ENCODE peak calls at places on chromosomes 6 and 20, in five cellular contexts. W is GM23338, H is cardiac fibroblast, C is prostate gland, V is upper lobe of right lung. R is an unnamed sample.

GRCh38 chr20:4813839-4814695 is 92.4 kb downstream of the PRND start:
- DNase-seq in W (peak), H (peak), C (no peak), V (no peak), R (no peak)

GRCh38 chr6:34095741-34096140 is 50.1 kb downstream of the GRM4 start:
- DNase-seq in W (no peak), H (no peak), C (no peak), V (no peak), R (no peak)

GRCh38 chr6:4668271-4669179 is 107.7 kb upstream of the CDYL start:
- DNase-seq in W (no peak), H (peak), C (no peak), V (no peak), R (peak)

GRCh38 chr20:41316602-41317535 is 662 bp downstream of the ZHX3 start:
- DNase-seq in W (peak), H (peak), C (peak), V (peak), R (peak)

GRCh38 chr6:107504655-107505054 is 14.7 kb downstream of the SOBP start:
- DNase-seq in W (no peak), H (no peak), C (no peak), V (no peak), R (no peak)

GRCh38 chr20:34552569-34552968 is 5.9 kb upstream of the MAP1LC3A start:
- DNase-seq in W (no peak), H (no peak), C (no peak), V (no peak), R (no peak)

GRCh38 chr20:12012241-12013222 is 94.8 kb downstream of the BTBD3 start:
- DNase-seq in W (peak), H (peak), C (no peak), V (no peak), R (peak)

GRCh38 chr20:4138056-4138455 is 122.7 kb upstream of the RNF24 start:
- DNase-seq in W (no peak), H (no peak), C (no peak), V (no peak), R (no peak)

GRCh38 chr6:9250852-9251251 is 815.5 kb upstream of the SLC35B3 start:
- DNase-seq in W (peak), H (peak), C (peak), V (no peak), R (peak)

GRCh38 chr6:125123468-125124249 is 29.9 kb upstream of the TPD52L1 start:
- DNase-seq in W (no peak), H (no peak), C (no peak), V (no peak), R (no peak)

GRCh38 chr6:21438237-21438985 is 155.1 kb upstream of the SOX4 start:
- DNase-seq in W (no peak), H (peak), C (no peak), V (no peak), R (peak)

GRCh38 chr20:28562510-28562898 is 2695.0 kb upstream of the DEFB115 start:
- DNase-seq in W (peak), H (peak), C (no peak), V (no peak), R (peak)

GRCh38 chr6:34170341-34170740 is 24.5 kb upstream of the GRM4 start:
- DNase-seq in W (no peak), H (no peak), C (no peak), V (peak), R (no peak)

GRCh38 chr6:165988757-165989456 is 178.7 kb downstream of the TBXT start:
- DNase-seq in W (peak), H (peak), C (no peak), V (no peak), R (peak)

GRCh38 chr6:96186516-96187195 is 170.9 kb downstream of the FUT9 start:
- DNase-seq in W (peak), H (no peak), C (no peak), V (no peak), R (no peak)

GRCh38 chr20:62929051-62929538 is 2.8 kb upstream of the DIDO1 start:
- DNase-seq in W (peak), H (peak), C (peak), V (peak), R (peak)

GRCh38 chr20:52801628-52802006 is 170.5 kb upstream of the TSHZ2 start:
- DNase-seq in W (no peak), H (no peak), C (peak), V (no peak), R (no peak)

GRCh38 chr6:105372862-105373182 is 30.1 kb downstream of the PREP start:
- DNase-seq in W (no peak), H (no peak), C (peak), V (no peak), R (no peak)

GRCh38 chr6:169167581-169168301 is 85.9 kb downstream of the THBS2 start:
- DNase-seq in W (no peak), H (peak), C (no peak), V (peak), R (peak)

GRCh38 chr6:75526502-75527127 is 33.0 kb upstream of the FILIP1 start:
- DNase-seq in W (peak), H (peak), C (peak), V (no peak), R (peak)

DNA sequence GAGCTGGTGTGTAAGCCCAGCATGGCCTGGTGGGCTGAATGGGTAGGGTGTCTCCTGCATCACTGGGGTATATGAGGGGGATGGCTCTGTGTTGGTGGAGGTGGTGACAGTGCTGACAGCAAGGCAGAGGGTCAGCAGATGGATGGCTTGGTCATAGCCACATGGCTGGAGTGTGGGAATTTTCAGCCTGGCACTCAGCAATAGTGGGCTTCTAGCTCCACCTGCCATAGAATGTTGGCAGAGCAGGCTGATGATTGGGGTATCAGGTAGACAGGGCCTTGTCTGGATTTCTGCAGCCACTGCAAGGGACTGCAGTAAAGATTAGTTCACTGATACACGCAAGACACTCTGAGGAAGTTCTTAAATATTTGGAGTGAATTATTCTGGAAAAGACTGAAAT is 137.5 kb upstream of the BACH2 start:
- DNase-seq in W (no peak), H (no peak), C (no peak), V (no peak), R (no peak)
- TF ChIP-seq CTCF in W (peak), H (no peak), C (no peak), V (no peak), R (no peak)

GRCh38 chr20:10511166-10511506 is 76.0 kb downstream of the SLX4IP start:
- DNase-seq in W (no peak), H (no peak), C (no peak), V (no peak), R (no peak)
- H3K4me3 ChIP-seq in W (no peak), H (peak), C (no peak), V (no peak), R (no peak)

GRCh38 chr20:59428441-59429205 is 128.2 kb downstream of the EDN3 start:
- DNase-seq in W (peak), H (no peak), C (peak), V (no peak), R (no peak)
- TF ChIP-seq CTCF in W (peak), H (no peak), C (peak), V (no peak), R (no peak)

DNA sequence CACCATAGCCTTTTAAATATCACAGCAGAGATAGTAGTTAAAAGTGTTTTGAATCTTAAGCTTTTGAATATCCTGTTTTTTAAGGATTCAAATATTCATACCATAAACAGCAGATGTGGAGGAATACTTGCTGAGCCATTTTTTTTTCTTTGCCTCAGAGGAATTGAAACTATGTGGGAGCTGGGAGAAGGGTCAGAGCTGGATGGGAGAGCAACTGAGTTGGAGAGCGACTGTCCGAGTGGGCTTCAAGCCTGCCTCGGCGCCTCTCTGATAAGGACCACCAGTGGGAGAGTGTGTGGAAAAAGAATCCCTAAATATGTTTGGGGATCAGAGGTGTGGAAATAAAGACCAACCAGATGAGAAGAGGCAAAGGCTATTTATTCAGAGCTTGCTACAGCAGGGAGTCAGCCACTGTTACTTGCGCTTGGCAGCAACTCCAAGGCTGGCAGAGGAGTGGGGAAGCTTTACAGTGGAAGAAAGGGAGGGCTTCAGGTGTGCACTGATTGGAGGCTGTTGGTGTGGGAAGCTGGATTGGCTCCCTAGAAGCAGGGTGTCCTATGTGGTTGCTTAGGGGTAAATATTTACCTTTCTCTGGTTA is 34.3 kb upstream of the MCUR1 start:
- DNase-seq in W (no peak), H (no peak), C (peak), V (no peak), R (no peak)
- H3K4me3 ChIP-seq in W (no peak), H (no peak), C (no peak), V (no peak), R (no peak)

DNA sequence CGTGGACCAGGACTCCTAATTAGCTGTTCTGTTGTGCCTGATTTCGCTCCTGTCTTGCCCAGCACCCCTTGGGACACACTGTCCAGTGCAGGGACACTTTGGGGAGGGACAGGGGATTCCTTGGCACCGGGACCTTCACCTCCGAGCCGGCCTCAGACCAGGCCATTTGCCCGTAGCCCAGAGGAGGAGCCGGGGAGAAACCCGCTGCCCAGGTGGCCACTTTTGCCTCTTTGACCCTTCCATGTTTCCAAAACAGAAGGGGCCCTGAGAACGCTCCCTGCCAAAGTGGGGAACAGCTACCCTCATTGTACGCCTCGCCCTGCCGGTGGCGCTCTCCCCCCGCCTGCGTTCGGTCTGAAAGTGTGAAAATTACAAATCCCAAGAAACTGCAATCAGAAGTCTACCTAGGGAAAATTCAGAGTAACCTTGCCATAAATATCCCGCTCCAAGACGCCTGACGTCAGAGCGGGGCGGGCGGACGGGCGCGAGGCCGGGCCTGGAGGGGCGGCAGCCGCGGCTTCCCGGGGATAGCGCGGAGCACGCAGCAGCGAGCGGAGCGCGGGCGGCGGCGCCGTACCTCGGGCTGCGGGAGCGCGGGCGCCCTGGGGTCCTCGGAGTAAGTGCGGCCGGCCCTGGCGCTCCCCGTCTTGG is at the start of gene DAAM2:
- DNase-seq in W (peak), H (peak), C (no peak), V (peak), R (peak)
- TF ChIP-seq CTCF in W (peak), H (no peak), C (no peak), V (no peak), R (peak)

DNA sequence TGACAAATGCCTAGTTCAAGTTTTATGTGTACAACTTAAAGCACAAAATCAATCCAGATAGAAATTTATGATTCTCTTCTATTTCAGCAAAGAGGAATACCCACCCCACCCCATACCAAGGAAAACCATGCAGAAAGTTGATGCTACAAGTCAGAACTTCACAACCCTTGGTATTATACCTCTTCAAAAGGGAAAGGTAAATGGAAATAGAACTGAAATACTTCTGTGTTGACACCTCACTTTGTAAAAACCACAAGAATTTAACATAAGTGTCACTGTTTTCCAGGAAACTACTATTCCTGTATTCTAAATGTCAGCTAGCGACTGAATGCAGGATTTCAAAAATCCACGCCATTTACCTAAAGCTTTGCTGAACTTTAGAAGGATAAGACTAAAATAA is 3.7 kb downstream of the CPNE1 start:
- DNase-seq in W (no peak), H (peak), C (no peak), V (no peak), R (peak)
- H3K4me3 ChIP-seq in W (peak), H (no peak), C (no peak), V (peak), R (no peak)

GRCh38 chr20:22438926-22439325 is 145.4 kb downstream of the FOXA2 start:
- DNase-seq in W (peak), H (no peak), C (no peak), V (no peak), R (no peak)
- TF ChIP-seq CTCF in W (peak), H (peak), C (no peak), V (peak), R (peak)

GRCh38 chr6:134315974-134316391 is 1.9 kb downstream of the SGK1 start:
- DNase-seq in W (peak), H (no peak), C (no peak), V (no peak), R (no peak)
- H3K4me3 ChIP-seq in W (no peak), H (no peak), C (no peak), V (no peak), R (no peak)

GRCh38 chr6:68313911-68314310 is 321.2 kb upstream of the ADGRB3 start:
- DNase-seq in W (peak), H (peak), C (no peak), V (no peak), R (peak)
- TF ChIP-seq CTCF in W (peak), H (peak), C (no peak), V (no peak), R (peak)